ENCODE peak calls at places on chromosomes 16 and 17, in five cellular contexts. U is NT2/D1, M is HepG2, H is GM12878, E is H1. W is an unnamed sample.

GRCh38 chr16:24801761-24802302 is 43.9 kb upstream of the SLC5A11 start:
- DNase-seq in U (no peak), M (no peak), H (no peak), E (no peak), W (no peak)

GRCh38 chr16:2529061-2529931 is 1.9 kb downstream of the CEMP1 start:
- DNase-seq in U (no peak), M (no peak), H (no peak), E (no peak), W (no peak)

GRCh38 chr17:44071198-44071520 is 624 bp downstream of the G6PC3 start:
- DNase-seq in U (no peak), M (no peak), H (no peak), E (no peak), W (no peak)

GRCh38 chr17:58630883-58631522 is 60.8 kb downstream of the TEX14 start:
- DNase-seq in U (peak), M (no peak), H (no peak), E (peak), W (peak)

GRCh38 chr16:12815361-12815760 is 11.7 kb upstream of the CPPED1 start:
- DNase-seq in U (no peak), M (peak), H (no peak), E (no peak), W (no peak)

GRCh38 chr16:1470543-1471251 is 4.1 kb downstream of the CLCN7 start:
- DNase-seq in U (no peak), M (no peak), H (no peak), E (no peak), W (no peak)

GRCh38 chr17:49194297-49194607 is 16.1 kb downstream of the GNGT2 start:
- DNase-seq in U (no peak), M (no peak), H (no peak), E (no peak), W (no peak)

GRCh38 chr16:88298166-88298881 is 84.4 kb upstream of the ZNF469 start:
- DNase-seq in U (no peak), M (no peak), H (no peak), E (no peak), W (no peak)

GRCh38 chr17:35795007-35795870 is at the start of gene MMP28:
- DNase-seq in U (no peak), M (no peak), H (no peak), E (no peak), W (peak)

DNA sequence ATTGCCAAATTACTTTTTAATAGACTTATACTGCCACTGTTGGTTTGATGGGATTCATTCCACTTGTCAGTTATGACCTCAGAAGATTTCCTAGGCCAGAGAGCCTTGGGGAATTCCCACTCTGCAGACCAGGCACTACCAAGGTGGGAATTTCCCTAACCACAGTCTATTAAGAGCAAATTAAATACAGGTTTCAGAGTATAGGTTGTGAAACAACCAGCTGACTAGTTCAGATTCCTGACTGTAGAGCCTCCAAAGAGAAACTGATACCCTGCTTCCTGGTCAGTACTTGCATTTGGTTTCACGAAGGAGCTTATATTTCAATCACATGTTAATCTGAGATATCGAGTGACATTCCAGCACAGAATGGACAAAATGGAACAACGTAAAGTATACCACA is 186.5 kb downstream of the STX8 start:
- DNase-seq in U (no peak), M (peak), H (peak), E (no peak), W (no peak)
- TF ChIP-seq SUZ12 in U (no peak), M (no peak), H (no peak), E (no peak), W (no peak)

DNA sequence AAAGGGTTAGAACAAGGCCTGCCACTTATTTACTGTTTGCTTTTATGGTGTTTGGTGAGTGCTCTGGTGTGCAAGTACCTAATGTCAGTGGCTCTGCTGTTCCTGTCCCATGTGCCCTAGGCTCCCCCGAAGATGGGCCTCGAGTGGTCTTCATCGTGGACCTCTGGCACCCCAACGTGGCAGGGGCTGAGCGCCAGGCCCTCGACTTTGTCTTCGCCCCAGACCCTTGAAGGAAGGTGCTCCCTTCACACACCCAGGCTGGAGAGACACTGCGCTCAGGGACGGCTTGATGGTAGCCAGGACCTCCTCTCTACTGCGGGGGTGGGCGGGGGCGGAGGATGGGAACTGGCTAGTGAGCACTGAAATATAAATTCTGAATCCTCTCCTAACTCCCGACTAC is 5.4 kb downstream of the ASPHD1 start:
- DNase-seq in U (no peak), M (no peak), H (no peak), E (no peak), W (no peak)
- TF ChIP-seq SUZ12 in U (no peak), M (no peak), H (no peak), E (no peak), W (no peak)

GRCh38 chr16:84467709-84468108 is 36.8 kb downstream of the MEAK7 start:
- DNase-seq in U (no peak), M (no peak), H (no peak), E (no peak), W (no peak)
- TF ChIP-seq SUZ12 in U (no peak), M (no peak), H (no peak), E (no peak), W (no peak)

GRCh38 chr17:73058022-73058421 is 34.5 kb downstream of the SLC39A11 start:
- DNase-seq in U (no peak), M (no peak), H (no peak), E (no peak), W (no peak)
- TF ChIP-seq SUZ12 in U (no peak), M (no peak), H (no peak), E (no peak), W (no peak)

GRCh38 chr16:80103463-80103862 is 437.3 kb upstream of the DYNLRB2 start:
- DNase-seq in U (no peak), M (no peak), H (no peak), E (no peak), W (no peak)

GRCh38 chr16:80100846-80101451 is 439.8 kb upstream of the DYNLRB2 start:
- DNase-seq in U (no peak), M (no peak), H (no peak), E (no peak), W (no peak)

GRCh38 chr16:80100186-80100585 is 440.6 kb upstream of the DYNLRB2 start:
- DNase-seq in U (no peak), M (no peak), H (no peak), E (no peak), W (no peak)

GRCh38 chr16:80107900-80108299 is 432.9 kb upstream of the DYNLRB2 start:
- DNase-seq in U (no peak), M (no peak), H (no peak), E (no peak), W (no peak)

DNA sequence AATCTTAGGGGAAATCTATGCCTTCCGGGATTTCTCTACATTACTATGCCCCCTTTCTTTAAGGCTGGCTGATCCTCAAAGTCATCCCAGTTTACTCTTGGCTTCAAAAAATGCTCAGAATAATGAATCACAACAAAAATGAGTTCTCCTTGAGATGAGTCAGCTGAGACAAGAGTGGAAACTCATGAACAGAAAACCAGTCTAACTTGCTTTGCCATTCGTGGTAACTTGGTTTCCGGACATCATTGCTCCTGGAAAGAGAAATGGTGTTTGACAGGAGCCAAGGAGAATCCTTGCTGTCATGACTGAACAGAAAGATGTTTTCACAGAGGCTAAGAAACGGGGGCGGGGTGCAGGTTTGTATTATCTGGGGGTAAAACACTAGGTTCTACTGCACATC is 435.6 kb upstream of the DYNLRB2 start:
- DNase-seq in U (no peak), M (no peak), H (no peak), E (no peak), W (no peak)
- TF ChIP-seq SUZ12 in U (no peak), M (no peak), H (no peak), E (no peak), W (no peak)

GRCh38 chr17:59762826-59763374 is 55.4 kb downstream of the VMP1 start:
- DNase-seq in U (no peak), M (no peak), H (no peak), E (no peak), W (no peak)

GRCh38 chr17:59765038-59765437 is 57.6 kb downstream of the VMP1 start:
- DNase-seq in U (no peak), M (no peak), H (no peak), E (no peak), W (no peak)

GRCh38 chr17:59764292-59764741 is 56.9 kb downstream of the VMP1 start:
- DNase-seq in U (no peak), M (no peak), H (no peak), E (no peak), W (no peak)

GRCh38 chr17:59762022-59762825 is 54.8 kb downstream of the VMP1 start:
- DNase-seq in U (no peak), M (no peak), H (no peak), E (no peak), W (no peak)

DNA sequence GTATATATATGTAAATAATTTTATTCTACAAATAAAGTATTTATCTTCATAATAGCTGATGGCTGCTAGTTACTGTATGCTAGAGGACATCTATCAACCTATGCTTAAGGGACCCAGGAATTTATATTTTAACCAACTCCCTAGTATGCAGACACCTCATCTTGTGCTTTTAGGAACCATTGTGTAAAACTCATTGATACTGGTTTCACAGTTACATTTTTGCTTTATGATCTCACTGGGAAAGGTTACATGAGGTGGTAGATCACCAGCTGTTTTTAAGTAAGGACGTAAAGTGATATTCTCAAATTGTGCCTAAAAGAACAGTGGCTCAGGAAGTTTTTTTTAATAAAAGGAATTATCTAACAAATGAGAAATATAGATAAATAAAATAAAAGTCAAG is 56.4 kb downstream of the VMP1 start:
- DNase-seq in U (no peak), M (peak), H (no peak), E (no peak), W (no peak)
- TF ChIP-seq SUZ12 in U (no peak), M (no peak), H (no peak), E (no peak), W (no peak)